ENCODE peak calls at places on chromosomes 11 and 22, in eight cellular contexts. X is lung, S is neuronal stem cell, V is A549, K is psoas muscle, G is SK-N-SH, E is dorsolateral prefrontal cortex, P is tibial artery. H is an unnamed sample.

GRCh38 chr22:37904572-37905533 is 1.2 kb upstream of the MICALL1 start:
- DNase-seq in X (peak), S (no peak), V (peak), K (peak), G (peak), E (no peak), P (peak), H (peak)

GRCh38 chr11:43504316-43504950 is 145.7 kb downstream of the TTC17 start:
- DNase-seq in X (no peak), S (no peak), V (peak), K (no peak), G (peak), E (no peak), P (no peak), H (peak)

GRCh38 chr22:26770624-26771023 is 113.2 kb downstream of the MIAT start:
- DNase-seq in X (no peak), S (no peak), V (no peak), K (no peak), G (no peak), E (no peak), P (no peak), H (no peak)

GRCh38 chr22:35559354-35560005 is 18.8 kb downstream of the RASD2 start:
- DNase-seq in X (no peak), S (no peak), V (no peak), K (no peak), G (no peak), E (no peak), P (no peak), H (no peak)

GRCh38 chr22:23651676-23652075 is 19.6 kb upstream of the DRICH1 start:
- DNase-seq in X (no peak), S (no peak), V (no peak), K (no peak), G (no peak), E (no peak), P (no peak), H (no peak)

GRCh38 chr22:31947296-31947695 is 3.0 kb downstream of the YWHAH start:
- DNase-seq in X (no peak), S (no peak), V (peak), K (no peak), G (no peak), E (no peak), P (no peak), H (no peak)

GRCh38 chr11:10305262-10305963 is 540 bp downstream of the ADM start:
- DNase-seq in X (no peak), S (no peak), V (no peak), K (peak), G (peak), E (no peak), P (peak), H (peak)

GRCh38 chr11:112129656-112130055 is 34.2 kb downstream of the IL18 start:
- DNase-seq in X (peak), S (no peak), V (no peak), K (no peak), G (no peak), E (no peak), P (no peak), H (no peak)

GRCh38 chr11:72683782-72684200 is 9.6 kb upstream of the PDE2A start:
- DNase-seq in X (peak), S (peak), V (peak), K (peak), G (peak), E (peak), P (peak), H (peak)

DNA sequence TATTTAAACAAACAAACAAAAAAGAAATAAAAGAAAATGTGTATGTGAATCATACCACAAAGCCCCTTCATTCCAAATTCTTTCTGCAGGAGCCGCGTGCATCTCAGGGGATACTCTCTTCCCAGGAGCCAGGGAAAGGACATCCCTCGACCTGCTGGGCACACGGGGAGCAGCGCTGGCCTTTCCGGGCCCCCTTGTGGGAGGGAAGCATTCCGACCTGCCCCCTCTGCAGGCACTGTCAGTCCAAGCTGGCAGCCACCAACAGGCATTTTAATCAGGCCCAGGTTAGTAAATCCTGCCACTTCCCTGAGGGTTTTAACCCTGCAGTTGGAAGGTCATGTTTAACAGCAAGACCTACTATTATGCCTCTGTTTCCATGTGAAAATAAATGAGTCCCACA is 391.5 kb downstream of the SHANK2 start:
- DNase-seq in X (no peak), S (no peak), V (no peak), K (no peak), G (no peak), E (no peak), P (no peak), H (no peak)
- H3K4me3 ChIP-seq in X (no peak), S (no peak), V (no peak), K (no peak), G (no peak), E (no peak), P (no peak), H (no peak)

DNA sequence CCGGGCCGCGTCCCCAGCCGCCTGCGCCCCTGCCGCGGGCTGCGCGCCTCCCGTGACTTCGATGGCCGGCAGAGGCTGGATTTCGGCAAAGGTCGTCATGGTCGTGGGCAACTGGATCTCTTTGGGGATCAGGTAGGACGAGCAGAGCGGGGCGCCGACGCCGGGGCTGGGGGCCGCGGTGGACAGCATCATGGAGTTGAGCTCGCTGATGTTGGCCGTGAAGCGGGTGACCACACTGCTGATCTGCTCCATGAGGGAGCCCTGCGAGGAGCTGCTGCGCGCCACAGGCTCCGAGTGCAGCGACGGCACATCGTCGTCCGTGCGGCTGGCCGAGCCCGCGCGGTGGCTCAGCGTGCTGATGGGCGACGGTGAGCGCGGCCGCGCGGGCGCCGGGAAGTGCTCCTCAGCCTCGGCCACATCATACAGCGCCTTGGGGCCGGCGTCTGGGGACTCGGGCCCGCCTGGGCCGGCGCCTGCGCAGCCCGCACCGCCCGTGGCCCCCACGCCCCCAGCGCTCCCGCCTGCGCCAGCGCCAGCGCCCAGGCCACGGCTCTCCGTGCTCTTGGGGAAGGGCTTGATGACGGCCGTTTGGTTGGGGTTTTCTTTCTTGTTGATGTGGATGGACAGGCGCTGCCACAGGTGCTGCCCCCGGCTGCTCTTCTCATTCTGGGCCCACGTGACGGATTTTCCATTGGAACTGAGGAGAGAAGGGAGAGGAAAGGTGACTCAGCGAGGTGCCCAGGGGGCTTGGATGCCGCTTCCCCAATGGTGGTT is 171.5 kb upstream of the CTSC start:
- DNase-seq in X (no peak), S (no peak), V (no peak), K (peak), G (peak), E (no peak), P (peak), H (peak)
- H3K4me3 ChIP-seq in X (no peak), S (no peak), V (peak), K (peak), G (peak), E (peak), P (peak), H (peak)

DNA sequence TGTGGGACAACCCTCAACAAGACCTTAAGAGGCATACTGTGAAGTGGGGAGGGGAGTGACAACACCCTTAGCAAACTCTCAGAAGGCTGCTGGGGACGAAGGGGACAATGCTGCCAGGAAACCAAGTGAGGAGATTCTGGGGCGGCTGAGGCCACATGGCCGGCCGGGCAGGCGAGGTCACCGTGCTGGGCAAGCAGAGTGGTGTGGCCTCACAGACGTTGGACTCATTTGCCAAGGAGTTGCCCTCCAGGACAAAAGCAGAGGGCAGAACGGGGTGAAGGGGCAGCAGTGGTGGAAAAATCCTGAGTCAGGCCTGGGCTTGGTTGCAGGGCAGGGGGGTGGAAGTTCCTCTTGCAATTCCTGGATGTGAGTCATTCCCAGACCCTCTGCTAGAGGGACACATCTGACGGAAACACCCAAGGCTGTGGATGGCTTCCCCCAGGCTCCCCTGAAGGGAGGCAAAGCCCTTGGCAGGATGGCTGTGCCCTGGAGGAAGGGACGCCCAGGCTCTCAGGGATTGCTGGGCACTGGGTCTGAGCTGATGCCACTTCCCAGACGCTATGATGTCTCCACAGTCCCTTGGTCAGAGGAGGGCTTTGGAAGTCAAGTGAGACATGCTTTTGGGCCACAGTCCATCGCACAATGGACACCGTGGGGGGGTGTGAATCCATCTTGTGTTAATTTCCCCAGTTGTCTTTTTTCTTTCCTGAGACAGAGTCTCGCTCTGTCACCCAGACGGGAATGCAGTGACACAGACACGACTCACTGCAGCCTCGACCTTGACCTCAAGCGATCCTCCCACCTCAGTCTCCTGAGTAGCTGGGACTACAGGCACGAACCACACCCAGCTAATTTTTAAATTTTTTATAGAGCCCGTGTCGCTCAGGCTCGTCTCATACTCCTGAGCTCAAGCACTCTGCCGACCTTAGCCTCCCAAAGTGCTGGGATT is 16.2 kb upstream of the SHANK3 start:
- DNase-seq in X (no peak), S (no peak), V (peak), K (peak), G (peak), E (no peak), P (no peak), H (no peak)
- H3K4me3 ChIP-seq in X (no peak), S (no peak), V (no peak), K (no peak), G (no peak), E (no peak), P (no peak), H (no peak)

GRCh38 chr11:70483077-70483861 is 84.9 kb downstream of the CTTN start:
- DNase-seq in X (peak), S (no peak), V (peak), K (no peak), G (no peak), E (no peak), P (no peak), H (no peak)
- H3K4me3 ChIP-seq in X (no peak), S (no peak), V (no peak), K (peak), G (no peak), E (no peak), P (no peak), H (no peak)

DNA sequence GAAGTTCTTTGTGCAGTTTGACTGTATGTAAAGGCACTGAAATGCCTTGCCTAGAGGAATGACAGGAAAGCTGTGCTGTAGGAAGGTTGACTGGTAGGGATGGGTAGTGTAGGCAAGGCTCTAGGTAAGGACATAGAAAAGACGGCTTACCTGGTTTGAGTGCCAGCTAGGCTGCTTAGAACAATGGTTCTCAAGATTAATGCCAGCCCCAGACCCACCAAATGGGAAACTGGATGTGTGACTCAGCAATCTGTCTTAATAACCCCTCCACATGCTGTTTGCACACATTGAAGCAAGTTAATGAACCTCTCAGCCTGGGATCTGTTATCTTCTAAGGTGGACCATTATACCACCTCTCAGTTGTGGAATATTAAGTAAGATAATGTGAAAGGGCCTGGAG is 3.7 kb downstream of the RPS3 start:
- DNase-seq in X (no peak), S (no peak), V (no peak), K (no peak), G (no peak), E (no peak), P (no peak), H (no peak)
- H3K4me3 ChIP-seq in X (no peak), S (no peak), V (peak), K (peak), G (no peak), E (no peak), P (no peak), H (no peak)

DNA sequence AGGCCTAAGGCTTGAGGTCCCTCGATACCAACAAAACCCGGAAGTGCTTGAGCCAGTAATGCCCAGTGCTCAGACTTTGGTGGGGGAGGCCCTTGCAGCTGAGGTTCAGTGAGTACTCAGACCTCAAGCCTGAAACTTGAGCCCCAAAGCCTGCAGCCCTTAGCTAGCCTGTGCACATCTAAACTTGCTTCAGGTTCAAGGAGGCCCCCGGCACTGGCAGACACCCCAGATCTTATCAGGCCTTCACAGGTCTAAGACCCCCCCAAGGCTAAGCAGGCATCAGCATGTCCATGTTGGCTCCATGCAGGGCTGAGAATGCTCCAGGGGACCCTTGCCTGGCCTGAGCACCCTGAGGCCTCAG is 993 bp upstream of the CASTOR1 start:
- DNase-seq in X (no peak), S (peak), V (no peak), K (no peak), G (no peak), E (no peak), P (no peak), H (peak)
- H3K4me3 ChIP-seq in X (no peak), S (no peak), V (no peak), K (no peak), G (no peak), E (peak), P (peak), H (no peak)